ENCODE peak calls at places on chromosome 7, in four cellular contexts. P is prostate gland, X is right lobe of liver, S is H1. V is an unnamed sample.

GRCh38 chr7:20785211-20786048 is 1.3 kb downstream of the SP8 start:
- DNase-seq in S (no peak), X (peak; percentile 29), P (peak; percentile 43), V (no peak)

GRCh38 chr7:112484671-112485097 is 3.9 kb downstream of the LSMEM1 start:
- DNase-seq in S (no peak), X (no peak), P (no peak), V (no peak)

GRCh38 chr7:148521271-148521670 is 69.3 kb upstream of the C7orf33 start:
- DNase-seq in P (no peak), S (no peak), X (no peak), V (no peak)

GRCh38 chr7:80779456-80779855 is 139.4 kb downstream of the SEMA3C start:
- DNase-seq in X (no peak), S (no peak), P (no peak), V (no peak)

GRCh38 chr7:94410471-94411466 is 16.1 kb downstream of the COL1A2 start:
- DNase-seq in P (no peak), X (no peak), S (no peak), V (no peak)

GRCh38 chr7:70317356-70317755 is 719.1 kb downstream of the AUTS2 start:
- DNase-seq in P (no peak), X (no peak), S (no peak), V (no peak)

GRCh38 chr7:80918406-80918805 is 445 bp downstream of the SEMA3C start:
- DNase-seq in S (no peak), P (peak; percentile 15), X (no peak), V (no peak)

GRCh38 chr7:150852371-150852905 is at the start of gene AOC1:
- DNase-seq in P (no peak), S (no peak), X (no peak), V (no peak)

GRCh38 chr7:32293833-32294232 is 196.3 kb downstream of the LSM5 start:
- DNase-seq in S (no peak), X (no peak), P (no peak), V (no peak)

GRCh38 chr7:81816312-81816711 is 46.5 kb upstream of the HGF start:
- DNase-seq in P (no peak), S (no peak), X (no peak), V (no peak)

GRCh38 chr7:3028071-3028766 is 15.4 kb downstream of the CARD11 start:
- DNase-seq in X (no peak), P (peak; percentile 66), S (no peak), V (no peak)

GRCh38 chr7:158649279-158649678 is 55.3 kb downstream of the NCAPG2 start:
- DNase-seq in X (no peak), P (no peak), S (no peak), V (peak; percentile 30)

GRCh38 chr7:129862672-129863071 is 90.1 kb downstream of the UBE2H start:
- DNase-seq in S (no peak), X (no peak), P (no peak), V (no peak)

GRCh38 chr7:25180946-25181345 is 47.3 kb downstream of the NPVF start:
- DNase-seq in S (no peak), X (no peak), P (no peak), V (no peak)

GRCh38 chr7:105487559-105488218 is 34.4 kb downstream of the PUS7 start:
- DNase-seq in X (no peak), P (peak; percentile 21), S (no peak), V (peak; percentile 34)

GRCh38 chr7:123242467-123243097 is 42.8 kb upstream of the SLC13A1 start:
- DNase-seq in P (peak; percentile 9), X (no peak), S (no peak), V (no peak)

GRCh38 chr7:75980126-75980864 is 14.1 kb downstream of the TMEM120A start:
- DNase-seq in P (no peak), S (no peak), X (peak; percentile 91), V (no peak)

GRCh38 chr7:133854739-133855138 is 272.4 kb upstream of the LRGUK start:
- DNase-seq in P (peak; percentile 12), S (no peak), X (no peak), V (no peak)

GRCh38 chr7:151856098-151856497 is 20.8 kb downstream of the PRKAG2 start:
- DNase-seq in S (no peak), P (no peak), X (no peak), V (no peak)

GRCh38 chr7:106590209-106590816 is 70.6 kb downstream of the CCDC71L start:
- DNase-seq in X (no peak), S (no peak), P (no peak), V (no peak)

GRCh38 chr7:133837248-133837647 is 289.9 kb upstream of the LRGUK start:
- DNase-seq in P (no peak), X (no peak), S (no peak), V (no peak)

GRCh38 chr7:66748791-66749190 is 8.3 kb downstream of the RABGEF1 start:
- DNase-seq in X (peak; percentile 66), P (no peak), S (no peak), V (no peak)

GRCh38 chr7:7799138-7799537 is 80.7 kb upstream of the RPA3 start:
- DNase-seq in S (no peak), X (no peak), P (no peak), V (no peak)

GRCh38 chr7:142438235-142438922 is 180.5 kb upstream of the PRSS58 start:
- DNase-seq in X (no peak), P (no peak), S (no peak), V (no peak)

GRCh38 chr7:55018361-55019328 is at the start of gene EGFR:
- DNase-seq in X (peak; percentile 91), P (peak; percentile 86), S (no peak), V (peak; percentile 87)

GRCh38 chr7:158828343-158829020 is 827 bp downstream of the ESYT2 start:
- DNase-seq in X (peak; percentile 72), P (peak; percentile 27), S (no peak), V (peak; percentile 59)

GRCh38 chr7:103613655-103614642 is 167.9 kb upstream of the SLC26A5 start:
- DNase-seq in P (no peak), X (no peak), S (no peak), V (no peak)
- H3K4me1 ChIP-seq in P (no peaks in the 10 kb centered on the region), X (no peaks in the 10 kb centered on the region), S (no peaks in the 10 kb centered on the region), V (no peaks in the 10 kb centered on the region)

DNA sequence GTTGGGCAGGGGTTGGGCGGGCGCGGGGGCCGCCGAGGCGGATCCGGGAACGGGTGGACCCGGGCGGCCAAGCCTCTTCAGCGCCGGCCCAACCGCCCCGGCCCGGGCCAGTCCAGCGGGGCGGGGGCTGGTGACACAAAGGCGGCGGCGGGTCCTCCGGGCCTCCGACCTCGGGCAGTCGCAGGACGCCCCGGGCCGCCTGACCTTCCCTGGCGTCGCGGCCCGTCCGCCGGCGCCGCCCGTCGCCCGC is 54.2 kb downstream of the METTL2B start:
- DNase-seq in P (no peak), X (no peak), S (no peak), V (no peak)
- TF ChIP-seq POLR2A in P (no peak), X (peak; percentile 54), S (no peak), V (no peak)

GRCh38 chr7:140349172-140349771 is 49.1 kb downstream of the SLC37A3 start:
- DNase-seq in S (no peak), X (no peak), P (no peak), V (no peak)

GRCh38 chr7:140345426-140345825 is 52.9 kb downstream of the SLC37A3 start:
- DNase-seq in S (no peak), X (no peak), P (no peak), V (no peak)

GRCh38 chr7:140348161-140348849 is 50.0 kb downstream of the SLC37A3 start:
- DNase-seq in X (no peak), S (no peak), P (no peak), V (peak; percentile 58)

GRCh38 chr7:140347218-140347617 is 51.1 kb downstream of the SLC37A3 start:
- DNase-seq in P (no peak), X (no peak), S (no peak), V (no peak)

DNA sequence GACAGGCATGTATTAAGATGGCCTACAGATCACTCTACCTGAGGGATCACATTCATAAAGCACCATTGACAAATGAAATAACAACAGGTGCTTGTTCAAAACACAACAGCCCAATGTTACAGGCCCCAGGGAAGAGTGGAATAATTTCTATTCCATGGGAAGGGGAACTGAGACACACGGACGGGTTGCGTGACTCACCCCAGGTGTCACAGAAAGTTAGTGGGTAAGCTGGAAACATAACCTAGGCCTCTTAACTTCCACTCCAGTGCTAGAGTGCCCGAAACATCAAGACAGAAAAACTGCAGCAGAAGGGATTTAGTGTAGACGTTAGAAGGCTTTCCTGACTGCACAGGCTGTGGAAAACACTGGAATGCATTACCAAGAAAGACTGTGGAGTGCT is 48.3 kb downstream of the SLC37A3 start:
- DNase-seq in S (no peak), P (no peak), X (no peak), V (no peak)
- H3K4me1 ChIP-seq in S (no peaks in the 10 kb centered on the region), P (peaks cover 2% of the 10 kb centered on the region), X (no peaks in the 10 kb centered on the region), V (no peaks in the 10 kb centered on the region)

DNA sequence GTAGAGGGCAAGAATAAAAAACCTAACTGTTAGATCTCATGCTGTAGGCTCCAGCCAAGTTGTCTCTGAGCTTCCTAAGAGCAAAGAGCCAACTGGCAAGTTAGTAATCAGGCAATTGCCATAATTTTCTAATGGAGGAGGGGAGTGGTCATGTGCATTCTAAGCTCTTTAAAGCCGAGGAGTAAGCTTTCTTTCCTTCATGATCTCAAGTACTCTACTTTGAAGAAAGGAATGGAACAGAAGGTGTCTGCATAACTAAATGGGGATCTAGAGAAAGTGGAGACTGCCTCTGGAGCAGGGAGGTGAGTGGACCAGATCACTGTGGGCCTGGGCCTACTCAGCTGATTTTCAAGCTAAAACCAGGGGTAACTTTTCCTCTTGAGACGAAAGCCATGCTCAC is 37.7 kb upstream of the TOMM7 start:
- DNase-seq in P (no peak), S (no peak), X (no peak), V (no peak)
- TF ChIP-seq POLR2A in P (no peak), S (peak; percentile 52), X (no peak), V (no peak)

GRCh38 chr7:50682573-50682972 is 100.1 kb downstream of the GRB10 start:
- DNase-seq in X (no peak), P (no peak), S (no peak), V (no peak)
- H3K4me1 ChIP-seq in X (no peaks in the 10 kb centered on the region), P (peaks cover 20% of the 10 kb centered on the region), S (peaks cover 4% of the 10 kb centered on the region), V (no peaks in the 10 kb centered on the region)

DNA sequence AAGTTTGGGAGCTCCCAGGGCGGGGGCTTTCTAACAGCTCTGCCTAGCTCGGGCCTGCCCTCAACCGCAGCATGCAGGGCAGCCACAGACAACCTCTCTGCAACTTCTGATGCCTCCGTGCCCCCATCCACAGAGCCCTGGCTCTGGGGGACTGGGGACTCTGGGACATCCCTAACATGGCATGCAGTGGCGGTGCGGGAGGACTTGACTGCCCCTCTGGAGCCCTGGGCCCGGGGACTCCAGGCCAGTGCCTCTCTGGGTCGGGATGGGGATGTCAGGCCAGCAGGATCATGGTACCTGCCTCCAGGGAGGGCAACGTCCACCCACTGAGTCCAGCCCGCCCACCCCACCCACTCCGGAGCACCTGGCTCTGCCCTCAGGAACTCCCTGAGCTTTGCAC is 520 bp upstream of the AQP1 start:
- DNase-seq in S (no peak), P (no peak), X (no peak), V (no peak)
- TF ChIP-seq POLR2A in S (no peak), P (no peak), X (no peak), V (no peak)

V was measured in uterus.